ENCODE peak calls at places on chromosomes 6 and 20, in five cellular contexts. S is breast epithelium, R is H1, J is HL-60, K is endothelial cell of umbilical vein. B is an unnamed sample.

GRCh38 chr6:9830808-9831207 is 584.1 kb downstream of the TFAP2A start:
- DNase-seq in S (no peak), R (no peak), J (no peak), K (no peak), B (no peak)

GRCh38 chr6:1222426-1223311 is 89.2 kb upstream of the FOXQ1 start:
- DNase-seq in S (no peak), R (no peak), J (no peak), K (no peak), B (no peak)

GRCh38 chr6:106591111-106591825 is 38.0 kb downstream of the RTN4IP1 start:
- DNase-seq in S (no peak), R (no peak), J (no peak), K (no peak), B (no peak)

GRCh38 chr6:95185874-95186273 is 391.5 kb upstream of the MANEA start:
- DNase-seq in S (no peak), R (no peak), J (no peak), K (no peak), B (no peak)

GRCh38 chr6:39184906-39185580 is 44.2 kb downstream of the KCNK5 start:
- DNase-seq in S (no peak), R (no peak), J (no peak), K (no peak), B (no peak)

GRCh38 chr20:14219801-14220461 is 117.5 kb downstream of the FLRT3 start:
- DNase-seq in S (no peak), R (peak), J (no peak), K (no peak), B (no peak)

GRCh38 chr6:141024526-141024925 is 1108.2 kb upstream of the GJE1 start:
- DNase-seq in S (no peak), R (no peak), J (no peak), K (peak), B (no peak)

GRCh38 chr6:123715243-123715863 is 78.6 kb upstream of the TRDN start:
- DNase-seq in S (no peak), R (no peak), J (peak), K (peak), B (no peak)

GRCh38 chr6:161660666-161661571 is 387.1 kb upstream of the AGPAT4 start:
- DNase-seq in S (no peak), R (no peak), J (no peak), K (no peak), B (no peak)

GRCh38 chr6:27795697-27796494 is 116.3 kb downstream of the OR2B2 start:
- DNase-seq in S (no peak), R (no peak), J (peak), K (peak), B (no peak)

GRCh38 chr20:9392892-9393857 is 121.2 kb upstream of the LAMP5 start:
- DNase-seq in S (no peak), R (peak), J (peak), K (peak), B (no peak)

GRCh38 chr20:56393653-56394052 is 1.2 kb downstream of the CSTF1 start:
- DNase-seq in S (no peak), R (no peak), J (no peak), K (no peak), B (no peak)

GRCh38 chr6:22613695-22614094 is 44.3 kb downstream of the HDGFL1 start:
- DNase-seq in S (no peak), R (no peak), J (no peak), K (peak), B (no peak)

GRCh38 chr20:17225891-17226409 is 890 bp upstream of the PCSK2 start:
- DNase-seq in S (peak), R (no peak), J (no peak), K (no peak), B (no peak)

GRCh38 chr6:166313255-166314070 is 5.3 kb upstream of the PRR18 start:
- DNase-seq in S (no peak), R (no peak), J (peak), K (peak), B (peak)

GRCh38 chr6:144036064-144036873 is 28.2 kb upstream of the PLAGL1 start:
- DNase-seq in S (no peak), R (no peak), J (peak), K (peak), B (peak)

GRCh38 chr6:132218063-132218696 is 183.1 kb downstream of the MOXD1 start:
- DNase-seq in S (no peak), R (no peak), J (no peak), K (peak), B (no peak)

GRCh38 chr20:23050847-23051627 is 1.6 kb upstream of the THBD start:
- DNase-seq in S (peak), R (peak), J (peak), K (peak), B (peak)

GRCh38 chr6:44624226-44624625 is 236.7 kb downstream of the CDC5L start:
- DNase-seq in S (no peak), R (no peak), J (no peak), K (no peak), B (no peak)

GRCh38 chr6:129211626-129212025 is 328.7 kb downstream of the LAMA2 start:
- DNase-seq in S (no peak), R (no peak), J (no peak), K (no peak), B (no peak)

GRCh38 chr6:136956590-136957573 is 34.8 kb downstream of the SLC35D3 start:
- DNase-seq in S (no peak), R (peak), J (no peak), K (no peak), B (no peak)

GRCh38 chr6:159056003-159056402 is 11.2 kb upstream of the TAGAP start:
- DNase-seq in S (no peak), R (no peak), J (peak), K (no peak), B (no peak)

GRCh38 chr20:63756648-63756991 is 17.0 kb downstream of the SLC2A4RG start:
- DNase-seq in S (no peak), R (no peak), J (peak), K (no peak), B (no peak)

GRCh38 chr6:162450358-162450757 is 277.2 kb downstream of the PRKN start:
- DNase-seq in S (no peak), R (no peak), J (no peak), K (no peak), B (no peak)

GRCh38 chr6:63066053-63066704 is 145.1 kb upstream of the FKBP1C start:
- DNase-seq in S (no peak), R (no peak), J (no peak), K (no peak), B (peak)

GRCh38 chr6:121608270-121608669 is 172.8 kb downstream of the GJA1 start:
- DNase-seq in S (no peak), R (no peak), J (no peak), K (no peak), B (no peak)

GRCh38 chr6:53284901-53285300 is 63.8 kb downstream of the ELOVL5 start:
- DNase-seq in S (no peak), R (no peak), J (no peak), K (no peak), B (no peak)

GRCh38 chr6:13923527-13924145 is 1.1 kb upstream of the RNF182 start:
- DNase-seq in S (no peak), R (no peak), J (no peak), K (peak), B (no peak)

GRCh38 chr20:21398109-21398480 is 769 bp upstream of the NKX2-4 start:
- DNase-seq in S (no peak), R (no peak), J (no peak), K (peak), B (no peak)

GRCh38 chr6:105646391-105646867 is 243.5 kb upstream of the PREP start:
- DNase-seq in S (no peak), R (no peak), J (no peak), K (no peak), B (peak)

GRCh38 chr20:10786678-10787077 is 112.9 kb upstream of the JAG1 start:
- DNase-seq in S (no peak), R (no peak), J (no peak), K (no peak), B (no peak)

GRCh38 chr6:68343901-68344300 is 291.2 kb upstream of the ADGRB3 start:
- DNase-seq in S (no peak), R (peak), J (peak), K (no peak), B (no peak)

GRCh38 chr6:69936674-69937363 is 70.5 kb downstream of the COL19A1 start:
- DNase-seq in S (no peak), R (no peak), J (no peak), K (no peak), B (no peak)

GRCh38 chr6:68641172-68641571 is 6.1 kb downstream of the ADGRB3 start:
- DNase-seq in S (no peak), R (no peak), J (no peak), K (no peak), B (no peak)

GRCh38 chr20:59434950-59435349 is 134.5 kb downstream of the EDN3 start:
- DNase-seq in S (no peak), R (no peak), J (no peak), K (no peak), B (no peak)

GRCh38 chr20:59435496-59435895 is 135.1 kb downstream of the EDN3 start:
- DNase-seq in S (no peak), R (no peak), J (no peak), K (no peak), B (no peak)

GRCh38 chr20:59428006-59428405 is 127.6 kb downstream of the EDN3 start:
- DNase-seq in S (no peak), R (no peak), J (no peak), K (no peak), B (no peak)

GRCh38 chr20:59428441-59429205 is 128.2 kb downstream of the EDN3 start:
- DNase-seq in S (no peak), R (no peak), J (no peak), K (no peak), B (no peak)

DNA sequence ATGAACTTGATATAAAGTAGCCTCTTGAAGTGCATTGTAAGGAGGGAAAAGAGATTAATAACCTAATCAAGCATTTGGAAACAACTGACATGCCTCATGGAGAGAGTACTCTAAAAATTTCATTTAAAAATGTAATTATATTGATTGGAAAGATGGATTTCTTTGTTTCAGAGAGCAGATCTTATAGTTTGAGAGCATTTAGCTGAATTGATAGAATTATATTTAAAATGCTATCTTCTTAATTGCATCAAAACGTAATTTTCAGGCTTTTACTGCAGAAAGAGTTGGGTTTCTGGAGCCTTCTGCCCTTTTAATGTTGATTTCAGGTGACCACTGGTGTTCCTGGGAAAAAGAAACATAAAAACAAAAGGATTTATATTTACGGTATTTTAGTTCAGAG is 130.6 kb downstream of the EDN3 start:
- DNase-seq in S (no peak), R (no peak), J (no peak), K (no peak), B (no peak)
- TF ChIP-seq POLR2AphosphoS5 in S (no peak), R (no peak), J (no peak), K (no peak), B (no peak)

GRCh38 chr20:25277941-25278521 is 30.1 kb downstream of the PYGB start:
- DNase-seq in S (peak), R (no peak), J (no peak), K (no peak), B (no peak)
- TF ChIP-seq POLR2AphosphoS5 in S (no peak), R (no peak), J (no peak), K (no peak), B (no peak)

DNA sequence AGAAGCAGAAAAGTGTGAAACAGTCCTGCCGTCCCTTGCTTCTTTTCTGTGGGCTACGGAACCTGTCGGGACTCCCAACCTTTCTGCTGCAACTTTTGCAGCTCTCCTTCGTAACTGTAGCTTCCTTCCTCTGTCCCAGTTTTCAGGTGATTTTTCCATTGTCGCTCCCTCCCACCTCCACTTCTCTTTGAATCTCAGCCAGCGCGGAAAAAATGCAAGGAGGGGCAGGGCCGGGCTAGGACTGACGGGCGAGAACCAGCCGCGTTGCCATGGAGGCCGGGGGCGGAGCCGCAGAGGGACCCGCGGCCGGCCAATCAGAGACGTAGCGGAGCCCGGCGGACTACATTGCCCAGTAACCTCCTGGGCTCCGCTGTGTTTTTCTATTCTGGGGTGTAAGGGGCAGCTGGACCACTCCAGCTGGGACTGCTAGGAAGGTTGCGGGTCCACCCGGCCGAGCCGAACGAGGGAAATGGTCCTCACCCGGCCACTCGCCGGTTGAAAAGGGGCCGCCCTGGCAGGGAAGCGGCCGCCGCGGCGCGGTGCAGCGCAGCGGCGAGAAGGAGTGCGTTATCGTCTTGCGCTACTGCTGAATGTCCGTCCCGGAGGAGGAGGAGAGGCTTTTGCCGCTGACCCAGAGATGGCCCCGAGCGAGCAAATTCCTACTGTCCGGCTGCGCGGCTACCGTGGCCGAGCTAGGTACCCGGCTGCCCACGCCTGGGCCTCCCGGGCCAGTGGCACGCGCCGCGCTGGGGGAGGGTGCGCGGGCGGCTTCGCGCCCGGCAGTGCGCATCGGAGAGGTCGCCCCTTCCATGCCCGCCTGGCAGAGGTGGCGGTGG is at the start of the genes CYP39A1 and SLC25A27:
- DNase-seq in S (peak), R (peak), J (peak), K (peak), B (peak)
- TF ChIP-seq POLR2AphosphoS5 in S (peak), R (peak), J (no peak), K (no peak), B (no peak)

GRCh38 chr6:100808638-100809275 is 72.4 kb downstream of the ASCC3 start:
- DNase-seq in S (no peak), R (no peak), J (no peak), K (no peak), B (no peak)

GRCh38 chr6:100806280-100806679 is 74.8 kb downstream of the ASCC3 start:
- DNase-seq in S (no peak), R (no peak), J (no peak), K (no peak), B (no peak)

GRCh38 chr6:100809346-100809745 is 71.8 kb downstream of the ASCC3 start:
- DNase-seq in S (no peak), R (no peak), J (no peak), K (no peak), B (no peak)

GRCh38 chr6:100810015-100810414 is 71.1 kb downstream of the ASCC3 start:
- DNase-seq in S (no peak), R (no peak), J (no peak), K (no peak), B (no peak)
- TF ChIP-seq POLR2AphosphoS5 in S (no peak), R (no peak), J (no peak), K (no peak), B (no peak)

DNA sequence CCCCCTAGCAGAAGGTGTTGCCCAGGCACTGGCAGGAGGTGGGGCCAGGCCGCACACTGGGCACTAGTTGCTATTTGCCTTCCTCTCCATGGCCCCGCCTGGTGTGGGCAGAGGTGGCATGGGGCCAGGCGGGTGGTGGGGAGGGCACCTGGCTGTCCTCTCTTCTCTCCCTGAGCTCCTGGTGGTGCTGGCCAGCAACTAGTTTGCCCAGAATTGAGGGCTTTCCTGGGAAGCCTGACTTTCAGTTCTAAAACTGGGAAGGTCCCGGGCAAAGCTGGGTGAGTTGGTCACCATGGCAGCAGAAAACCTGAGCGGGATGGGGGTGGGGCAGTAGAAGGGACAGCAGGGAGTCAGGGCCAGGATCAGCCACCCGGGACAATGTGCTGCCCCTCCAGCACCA is 48.2 kb downstream of the RBM38 start:
- DNase-seq in S (peak), R (no peak), J (no peak), K (no peak), B (no peak)
- TF ChIP-seq POLR2AphosphoS5 in S (peak), R (no peak), J (no peak), K (no peak), B (no peak)

GRCh38 chr20:48584391-48585249 is 243.2 kb downstream of the PREX1 start:
- DNase-seq in S (no peak), R (no peak), J (no peak), K (no peak), B (no peak)
- TF ChIP-seq POLR2AphosphoS5 in S (no peak), R (no peak), J (no peak), K (no peak), B (no peak)

GRCh38 chr6:113358063-113358583 is 499.0 kb upstream of the MARCKS start:
- DNase-seq in S (no peak), R (no peak), J (no peak), K (no peak), B (no peak)

GRCh38 chr6:113363866-113364265 is 493.3 kb upstream of the MARCKS start:
- DNase-seq in S (no peak), R (no peak), J (no peak), K (no peak), B (no peak)

GRCh38 chr6:113359155-113360140 is 497.7 kb upstream of the MARCKS start:
- DNase-seq in S (no peak), R (no peak), J (no peak), K (peak), B (no peak)

GRCh38 chr6:113362542-113363430 is 494.4 kb upstream of the MARCKS start:
- DNase-seq in S (no peak), R (no peak), J (no peak), K (no peak), B (no peak)

DNA sequence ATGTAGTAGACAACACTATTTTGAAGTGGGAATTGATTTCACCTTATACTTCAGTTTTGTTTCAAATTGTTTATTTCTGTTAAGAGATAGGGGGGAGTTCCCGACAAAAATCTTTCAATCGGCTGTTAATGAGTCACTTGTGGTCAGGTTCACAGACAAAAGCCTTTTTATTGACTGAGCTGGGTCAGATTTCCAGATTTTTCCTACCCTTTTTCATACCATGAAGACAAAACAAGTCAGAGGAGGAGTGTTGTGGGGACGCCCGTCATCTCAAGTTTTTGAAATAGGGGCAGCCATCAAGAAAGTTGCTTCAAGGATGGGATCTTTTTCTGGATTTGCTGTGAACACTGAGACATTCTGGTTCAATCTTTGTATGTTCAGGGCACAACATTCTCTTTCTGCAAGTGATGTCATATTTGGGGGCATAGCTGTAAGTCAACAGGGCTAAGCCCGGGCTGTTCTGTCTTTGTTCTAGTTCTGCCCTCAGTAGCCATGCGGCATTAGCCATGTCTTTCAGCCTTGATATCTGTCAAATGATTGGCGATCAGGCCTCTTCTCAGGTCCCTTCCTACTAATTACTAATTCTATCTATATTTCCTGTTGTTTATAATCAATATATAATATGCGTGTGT is 496.0 kb upstream of the MARCKS start:
- DNase-seq in S (no peak), R (no peak), J (no peak), K (peak), B (no peak)
- TF ChIP-seq POLR2AphosphoS5 in S (no peak), R (no peak), J (no peak), K (no peak), B (no peak)

B was measured in GM12891.